ENCODE peak calls at places on chromosome 11, in six cellular contexts. One of them, this sample, is unnamed. For H3K36me3 and H3K4me1, the result is how much of the 10 kb centered on the place peaks cover.

GRCh38 chr11:8309311-8309710 is 45.6 kb upstream of the LMO1 start:
- DNase-seq in spleen: no peak
- DNase-seq in GM23248: no peak
- DNase-seq in transverse colon: no peak
- DNase-seq in Panc1: no peak
- DNase-seq in fibroblast of lung: no peak
- DNase-seq in this sample: no peak

GRCh38 chr11:11996321-11997174 is 11.9 kb downstream of the DKK3 start:
- DNase-seq in transverse colon: no peak
- DNase-seq in Panc1: no peak
- DNase-seq in GM23248: no peak
- DNase-seq in fibroblast of lung: no peak
- DNase-seq in spleen: no peak
- DNase-seq in this sample: no peak

GRCh38 chr11:120710354-120711187 is 199.0 kb downstream of the GRIK4 start:
- DNase-seq in Panc1: no peak
- DNase-seq in transverse colon: peak
- DNase-seq in fibroblast of lung: peak
- DNase-seq in spleen: peak
- DNase-seq in GM23248: peak
- DNase-seq in this sample: no peak

GRCh38 chr11:109237636-109238035 is 184.4 kb upstream of the C11orf87 start:
- DNase-seq in spleen: no peak
- DNase-seq in fibroblast of lung: no peak
- DNase-seq in transverse colon: no peak
- DNase-seq in Panc1: no peak
- DNase-seq in GM23248: no peak
- DNase-seq in this sample: no peak

GRCh38 chr11:111793863-111794262 is 27.7 kb upstream of the PPP2R1B start:
- DNase-seq in GM23248: peak
- DNase-seq in spleen: no peak
- DNase-seq in transverse colon: no peak
- DNase-seq in Panc1: no peak
- DNase-seq in fibroblast of lung: no peak
- DNase-seq in this sample: no peak

GRCh38 chr11:128862913-128863660 is 4.0 kb downstream of the KCNJ1 start:
- DNase-seq in fibroblast of lung: peak
- DNase-seq in Panc1: no peak
- DNase-seq in spleen: no peak
- DNase-seq in transverse colon: no peak
- DNase-seq in GM23248: peak
- DNase-seq in this sample: no peak

GRCh38 chr11:9150501-9150900 is 59.1 kb upstream of the SCUBE2 start:
- DNase-seq in transverse colon: no peak
- DNase-seq in fibroblast of lung: peak
- DNase-seq in Panc1: peak
- DNase-seq in spleen: no peak
- DNase-seq in GM23248: peak
- DNase-seq in this sample: no peak

GRCh38 chr11:109884501-109884900 is 208.7 kb upstream of the ZC3H12C start:
- DNase-seq in Panc1: no peak
- DNase-seq in spleen: no peak
- DNase-seq in GM23248: no peak
- DNase-seq in transverse colon: no peak
- DNase-seq in fibroblast of lung: no peak
- DNase-seq in this sample: no peak

GRCh38 chr11:117931971-117932370 is 2.8 kb upstream of the TMPRSS13 start:
- DNase-seq in Panc1: no peak
- DNase-seq in spleen: peak
- DNase-seq in GM23248: no peak
- DNase-seq in fibroblast of lung: no peak
- DNase-seq in transverse colon: peak
- DNase-seq in this sample: no peak

GRCh38 chr11:1516273-1517067 is 29.9 kb upstream of the MOB2 start:
- DNase-seq in Panc1: no peak
- DNase-seq in spleen: peak
- DNase-seq in GM23248: peak
- DNase-seq in transverse colon: no peak
- DNase-seq in fibroblast of lung: no peak
- DNase-seq in this sample: no peak

GRCh38 chr11:6269994-6270393 is 10.4 kb downstream of the CCKBR start:
- DNase-seq in GM23248: peak
- DNase-seq in spleen: peak
- DNase-seq in Panc1: no peak
- DNase-seq in transverse colon: no peak
- DNase-seq in fibroblast of lung: no peak
- DNase-seq in this sample: no peak

GRCh38 chr11:97461044-97461880 is 1071.4 kb downstream of the JRKL start:
- DNase-seq in Panc1: no peak
- DNase-seq in transverse colon: no peak
- DNase-seq in GM23248: no peak
- DNase-seq in fibroblast of lung: no peak
- DNase-seq in spleen: peak
- DNase-seq in this sample: no peak

GRCh38 chr11:43833657-43834073 is 47.0 kb upstream of the ALKBH3 start:
- DNase-seq in spleen: no peak
- DNase-seq in fibroblast of lung: peak
- DNase-seq in Panc1: no peak
- DNase-seq in transverse colon: no peak
- DNase-seq in GM23248: peak
- DNase-seq in this sample: no peak

GRCh38 chr11:115222218-115222862 is 281.9 kb downstream of the CADM1 start:
- DNase-seq in GM23248: peak
- DNase-seq in spleen: no peak
- DNase-seq in fibroblast of lung: peak
- DNase-seq in transverse colon: peak
- DNase-seq in Panc1: peak
- DNase-seq in this sample: no peak

GRCh38 chr11:83147895-83148294 is 9.0 kb upstream of the PCF11 start:
- DNase-seq in Panc1: no peak
- DNase-seq in fibroblast of lung: no peak
- DNase-seq in spleen: no peak
- DNase-seq in transverse colon: no peak
- DNase-seq in GM23248: peak
- DNase-seq in this sample: no peak
- H3K36me3 ChIP-seq in Panc1: under half
- H3K36me3 ChIP-seq in fibroblast of lung: under half
- H3K36me3 ChIP-seq in spleen: under half
- H3K36me3 ChIP-seq in transverse colon: under half
- H3K36me3 ChIP-seq in GM23248: under half
- H3K36me3 ChIP-seq in this sample: under half

GRCh38 chr11:76601272-76601671 is 69.3 kb downstream of the LRRC32 start:
- DNase-seq in spleen: no peak
- DNase-seq in transverse colon: no peak
- DNase-seq in fibroblast of lung: no peak
- DNase-seq in Panc1: no peak
- DNase-seq in GM23248: no peak
- DNase-seq in this sample: no peak
- H3K4me1 ChIP-seq in spleen: under half
- H3K4me1 ChIP-seq in transverse colon: half or more
- H3K4me1 ChIP-seq in fibroblast of lung: under half
- H3K4me1 ChIP-seq in Panc1: under half
- H3K4me1 ChIP-seq in GM23248: under half
- H3K4me1 ChIP-seq in this sample: under half

DNA sequence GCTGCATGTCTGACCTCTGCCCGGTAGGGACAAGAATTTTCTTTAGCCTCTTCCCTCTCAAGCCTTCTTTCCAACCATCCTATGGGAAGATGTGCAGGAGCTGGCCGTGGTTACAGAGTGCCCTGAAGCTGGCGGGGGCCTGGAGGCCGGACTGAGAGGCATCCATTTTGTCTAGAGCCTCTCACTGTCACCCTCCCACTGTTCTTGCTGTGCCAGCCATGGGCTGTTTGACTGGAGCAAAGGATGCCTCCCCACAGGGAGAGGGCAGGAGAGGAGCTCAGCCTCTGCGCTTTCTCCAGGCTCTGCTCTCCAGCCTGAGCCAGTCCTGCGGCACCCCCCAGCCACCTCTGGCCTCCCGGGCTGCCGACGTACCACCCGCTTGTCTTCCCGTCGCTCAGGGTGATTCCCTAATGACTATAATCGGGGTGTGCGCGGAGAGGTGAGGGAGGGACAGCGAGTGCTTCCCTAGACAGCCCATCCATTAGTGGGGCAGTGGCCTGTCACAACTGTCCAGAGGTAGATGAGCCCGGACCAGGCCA is 123.8 kb downstream of the NECTIN1 start:
- DNase-seq in fibroblast of lung: no peak
- DNase-seq in Panc1: no peak
- DNase-seq in GM23248: no peak
- DNase-seq in transverse colon: no peak
- DNase-seq in spleen: no peak
- DNase-seq in this sample: no peak
- H3K27ac ChIP-seq in fibroblast of lung: no peak
- H3K27ac ChIP-seq in Panc1: no peak
- H3K27ac ChIP-seq in GM23248: no peak
- H3K27ac ChIP-seq in transverse colon: no peak
- H3K27ac ChIP-seq in spleen: no peak
- H3K27ac ChIP-seq in this sample: no peak

GRCh38 chr11:66238786-66239413 is 29.5 kb upstream of the RAB1B start:
- DNase-seq in Panc1: no peak
- DNase-seq in transverse colon: no peak
- DNase-seq in spleen: no peak
- DNase-seq in fibroblast of lung: no peak
- DNase-seq in GM23248: no peak
- DNase-seq in this sample: no peak

GRCh38 chr11:66239998-66240780 is 28.2 kb upstream of the RAB1B start:
- DNase-seq in fibroblast of lung: no peak
- DNase-seq in spleen: no peak
- DNase-seq in transverse colon: no peak
- DNase-seq in Panc1: no peak
- DNase-seq in GM23248: no peak
- DNase-seq in this sample: no peak

GRCh38 chr11:66237867-66238266 is 30.6 kb upstream of the RAB1B start:
- DNase-seq in Panc1: no peak
- DNase-seq in transverse colon: no peak
- DNase-seq in GM23248: no peak
- DNase-seq in fibroblast of lung: no peak
- DNase-seq in spleen: no peak
- DNase-seq in this sample: no peak

GRCh38 chr11:66242085-66242765 is 26.2 kb upstream of the RAB1B start:
- DNase-seq in transverse colon: no peak
- DNase-seq in GM23248: no peak
- DNase-seq in fibroblast of lung: no peak
- DNase-seq in spleen: no peak
- DNase-seq in Panc1: no peak
- DNase-seq in this sample: no peak

DNA sequence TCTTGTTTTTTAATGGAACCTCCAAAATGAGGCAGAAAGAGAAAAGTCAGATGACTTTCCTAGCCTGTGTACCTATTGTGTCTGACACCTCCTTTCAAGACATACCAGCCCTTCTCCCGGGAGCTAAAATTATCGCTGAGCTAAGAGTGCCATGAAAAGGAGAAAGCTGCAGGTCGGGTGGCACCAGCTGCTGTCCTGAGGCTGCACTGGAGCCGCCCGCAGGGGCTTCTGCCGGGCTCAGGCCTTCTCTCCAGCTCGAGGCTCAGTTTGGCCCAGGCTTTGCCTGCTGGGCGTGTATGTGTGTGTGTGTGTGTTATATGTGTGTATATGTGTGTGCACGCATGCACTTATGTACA is 27.7 kb upstream of the RAB1B start:
- DNase-seq in GM23248: no peak
- DNase-seq in Panc1: no peak
- DNase-seq in transverse colon: no peak
- DNase-seq in spleen: no peak
- DNase-seq in fibroblast of lung: no peak
- DNase-seq in this sample: no peak
- H3K36me3 ChIP-seq in GM23248: under half
- H3K36me3 ChIP-seq in Panc1: under half
- H3K36me3 ChIP-seq in transverse colon: under half
- H3K36me3 ChIP-seq in spleen: half or more
- H3K36me3 ChIP-seq in fibroblast of lung: under half
- H3K36me3 ChIP-seq in this sample: under half

GRCh38 chr11:63876616-63877015 is 37.7 kb downstream of the MARK2 start:
- DNase-seq in fibroblast of lung: no peak
- DNase-seq in transverse colon: no peak
- DNase-seq in spleen: no peak
- DNase-seq in GM23248: no peak
- DNase-seq in Panc1: no peak
- DNase-seq in this sample: no peak
- H3K4me1 ChIP-seq in fibroblast of lung: under half
- H3K4me1 ChIP-seq in transverse colon: half or more
- H3K4me1 ChIP-seq in spleen: half or more
- H3K4me1 ChIP-seq in GM23248: under half
- H3K4me1 ChIP-seq in Panc1: under half
- H3K4me1 ChIP-seq in this sample: under half

GRCh38 chr11:72704028-72704782 is 30.0 kb upstream of the PDE2A start:
- DNase-seq in transverse colon: no peak
- DNase-seq in GM23248: peak
- DNase-seq in fibroblast of lung: no peak
- DNase-seq in spleen: no peak
- DNase-seq in Panc1: no peak
- DNase-seq in this sample: no peak
- H3K27ac ChIP-seq in transverse colon: no peak
- H3K27ac ChIP-seq in GM23248: peak
- H3K27ac ChIP-seq in fibroblast of lung: no peak
- H3K27ac ChIP-seq in spleen: peak
- H3K27ac ChIP-seq in Panc1: no peak
- H3K27ac ChIP-seq in this sample: no peak

This sample was measured in iPS DF 6.9.